ENCODE peak calls at places on chromosomes 16 and 17, in four cellular contexts. One of them, this sample, is unnamed.

GRCh38 chr17:14451729-14452191 is 150.9 kb downstream of the HS3ST3B1 start:
- DNase-seq in GM12878: no peak
- DNase-seq in A549: no peak
- DNase-seq in HepG2: no peak
- DNase-seq in this sample: no peak

GRCh38 chr16:68724797-68725196 is 12.3 kb upstream of the CDH1 start:
- DNase-seq in A549: no peak
- DNase-seq in GM12878: no peak
- DNase-seq in HepG2: no peak
- DNase-seq in this sample: no peak

GRCh38 chr17:62865586-62865985 is 57.5 kb upstream of the MARCHF10 start:
- DNase-seq in HepG2: no peak
- DNase-seq in GM12878: no peak
- DNase-seq in A549: no peak
- DNase-seq in this sample: no peak

GRCh38 chr17:77145635-77146632 is 5.2 kb downstream of the SEC14L1 start:
- DNase-seq in GM12878: peak
- DNase-seq in HepG2: peak
- DNase-seq in A549: no peak
- DNase-seq in this sample: peak

GRCh38 chr17:40576113-40576740 is 11.0 kb upstream of the CCR7 start:
- DNase-seq in GM12878: no peak
- DNase-seq in HepG2: no peak
- DNase-seq in A549: no peak
- DNase-seq in this sample: no peak

GRCh38 chr16:6643083-6643686 is 689.5 kb upstream of the RBFOX1 start:
- DNase-seq in A549: peak
- DNase-seq in GM12878: peak
- DNase-seq in HepG2: peak
- DNase-seq in this sample: peak

GRCh38 chr17:14198575-14198974 is 38.1 kb downstream of the CDRT15 start:
- DNase-seq in HepG2: no peak
- DNase-seq in GM12878: no peak
- DNase-seq in A549: no peak
- DNase-seq in this sample: no peak

GRCh38 chr16:88387941-88388627 is 5.3 kb downstream of the ZNF469 start:
- DNase-seq in A549: peak
- DNase-seq in GM12878: no peak
- DNase-seq in HepG2: peak
- DNase-seq in this sample: no peak

GRCh38 chr16:85699628-85700027 is 10.9 kb upstream of the GINS2 start:
- DNase-seq in HepG2: no peak
- DNase-seq in A549: peak
- DNase-seq in GM12878: no peak
- DNase-seq in this sample: peak

GRCh38 chr17:29617125-29617480 is 5.6 kb downstream of the CORO6 start:
- DNase-seq in GM12878: no peak
- DNase-seq in A549: peak
- DNase-seq in HepG2: peak
- DNase-seq in this sample: peak

GRCh38 chr16:31458073-31458834 is 1.0 kb upstream of the ARMC5 start:
- DNase-seq in HepG2: peak
- DNase-seq in A549: peak
- DNase-seq in GM12878: no peak
- DNase-seq in this sample: peak

GRCh38 chr17:64739316-64740058 is 77.4 kb upstream of the SMURF2 start:
- DNase-seq in HepG2: peak
- DNase-seq in GM12878: no peak
- DNase-seq in A549: no peak
- DNase-seq in this sample: no peak

GRCh38 chr17:38532451-38532850 is 73.3 kb downstream of the SRCIN1 start:
- DNase-seq in GM12878: no peak
- DNase-seq in A549: no peak
- DNase-seq in HepG2: no peak
- DNase-seq in this sample: no peak

GRCh38 chr16:29871822-29872546 is 9.0 kb upstream of the CDIPT start:
- DNase-seq in A549: no peak
- DNase-seq in HepG2: no peak
- DNase-seq in GM12878: no peak
- DNase-seq in this sample: no peak

GRCh38 chr16:3182608-3183444 is 5.2 kb upstream of the OR1F1 start:
- DNase-seq in GM12878: no peak
- DNase-seq in HepG2: peak
- DNase-seq in A549: peak
- DNase-seq in this sample: peak

GRCh38 chr16:81544261-81544660 is 99.7 kb downstream of the CMIP start:
- DNase-seq in A549: no peak
- DNase-seq in GM12878: no peak
- DNase-seq in HepG2: no peak
- DNase-seq in this sample: no peak

GRCh38 chr16:85514601-85515318 is 98.4 kb upstream of the GSE1 start:
- DNase-seq in GM12878: no peak
- DNase-seq in A549: peak
- DNase-seq in HepG2: peak
- DNase-seq in this sample: peak

GRCh38 chr17:142102-142661 is 4.8 kb downstream of the SCGB1C2 start:
- DNase-seq in HepG2: peak
- DNase-seq in GM12878: no peak
- DNase-seq in A549: peak
- DNase-seq in this sample: peak

GRCh38 chr16:75108792-75109731 is 7.5 kb downstream of the LDHD start:
- DNase-seq in HepG2: no peak
- DNase-seq in GM12878: peak
- DNase-seq in A549: peak
- DNase-seq in this sample: no peak

GRCh38 chr17:44767493-44767892 is 8.7 kb downstream of the ADAM11 start:
- DNase-seq in HepG2: no peak
- DNase-seq in GM12878: no peak
- DNase-seq in A549: no peak
- DNase-seq in this sample: no peak

GRCh38 chr17:44765965-44766364 is 7.2 kb downstream of the ADAM11 start:
- DNase-seq in GM12878: no peak
- DNase-seq in HepG2: no peak
- DNase-seq in A549: no peak
- DNase-seq in this sample: no peak

GRCh38 chr17:44769230-44769629 is 10.4 kb downstream of the ADAM11 start:
- DNase-seq in A549: no peak
- DNase-seq in GM12878: no peak
- DNase-seq in HepG2: no peak
- DNase-seq in this sample: no peak

GRCh38 chr17:44768505-44769142 is 9.8 kb downstream of the ADAM11 start:
- DNase-seq in GM12878: no peak
- DNase-seq in HepG2: no peak
- DNase-seq in A549: no peak
- DNase-seq in this sample: no peak

GRCh38 chr17:44766409-44767038 is 7.7 kb downstream of the ADAM11 start:
- DNase-seq in GM12878: no peak
- DNase-seq in HepG2: no peak
- DNase-seq in A549: no peak
- DNase-seq in this sample: no peak
- TF ChIP-seq PBX3 in GM12878: no peak
- TF ChIP-seq PBX3 in HepG2: no peak
- TF ChIP-seq PBX3 in A549: no peak
- TF ChIP-seq PBX3 in this sample: no peak

DNA sequence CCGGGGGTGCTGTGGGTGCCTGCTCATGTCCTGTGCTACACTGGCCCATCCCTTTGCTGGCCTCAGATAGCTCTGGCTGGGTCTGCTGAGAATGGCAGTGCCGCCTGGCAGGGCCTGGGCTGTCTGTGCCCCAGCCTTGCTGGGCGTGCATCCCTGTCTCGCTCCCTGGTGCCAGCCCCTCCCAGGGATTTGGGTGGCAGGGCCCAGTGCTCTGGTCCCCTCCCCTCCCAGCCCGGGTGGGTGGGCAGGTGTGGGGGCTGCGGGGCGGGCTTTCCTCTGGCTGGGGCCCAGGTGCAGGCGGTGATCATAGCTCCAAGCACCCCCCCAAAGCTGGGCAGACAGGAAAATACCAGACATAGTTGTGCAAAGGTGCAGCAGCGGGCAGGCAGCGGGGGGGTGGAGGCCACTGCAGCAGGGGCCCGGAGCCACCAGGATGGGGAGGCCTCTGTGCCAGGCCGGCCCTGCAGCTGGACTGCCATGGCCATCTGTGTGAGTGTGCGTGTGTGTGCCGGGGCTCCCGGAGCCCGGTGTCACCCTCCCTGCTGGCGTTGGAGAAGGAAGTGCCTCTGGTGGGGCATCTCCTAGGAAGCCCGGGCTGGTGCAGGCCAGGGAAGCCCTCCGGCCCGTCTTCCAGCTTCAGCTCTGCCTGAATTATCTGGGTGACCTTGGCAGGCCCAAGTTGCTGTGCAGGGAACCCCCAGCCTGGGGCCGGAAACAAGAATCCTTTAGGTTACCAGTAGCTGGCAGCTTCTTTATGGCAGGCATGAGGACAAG is 7.4 kb downstream of the GLIS2 start:
- DNase-seq in GM12878: no peak
- DNase-seq in A549: no peak
- DNase-seq in HepG2: no peak
- DNase-seq in this sample: no peak
- TF ChIP-seq PBX3 in GM12878: no peak
- TF ChIP-seq PBX3 in A549: no peak
- TF ChIP-seq PBX3 in HepG2: no peak
- TF ChIP-seq PBX3 in this sample: no peak

GRCh38 chr16:54106078-54106477 is 180.5 kb downstream of the IRX3 start:
- DNase-seq in A549: no peak
- DNase-seq in HepG2: peak
- DNase-seq in GM12878: no peak
- DNase-seq in this sample: no peak
- TF ChIP-seq PBX3 in A549: no peak
- TF ChIP-seq PBX3 in HepG2: no peak
- TF ChIP-seq PBX3 in GM12878: no peak
- TF ChIP-seq PBX3 in this sample: no peak

GRCh38 chr17:12664252-12664651 is 1.4 kb upstream of the MYOCD start:
- DNase-seq in A549: no peak
- DNase-seq in HepG2: no peak
- DNase-seq in GM12878: no peak
- DNase-seq in this sample: no peak

GRCh38 chr17:12664894-12665262 is 812 bp upstream of the MYOCD start:
- DNase-seq in HepG2: no peak
- DNase-seq in A549: no peak
- DNase-seq in GM12878: no peak
- DNase-seq in this sample: no peak

DNA sequence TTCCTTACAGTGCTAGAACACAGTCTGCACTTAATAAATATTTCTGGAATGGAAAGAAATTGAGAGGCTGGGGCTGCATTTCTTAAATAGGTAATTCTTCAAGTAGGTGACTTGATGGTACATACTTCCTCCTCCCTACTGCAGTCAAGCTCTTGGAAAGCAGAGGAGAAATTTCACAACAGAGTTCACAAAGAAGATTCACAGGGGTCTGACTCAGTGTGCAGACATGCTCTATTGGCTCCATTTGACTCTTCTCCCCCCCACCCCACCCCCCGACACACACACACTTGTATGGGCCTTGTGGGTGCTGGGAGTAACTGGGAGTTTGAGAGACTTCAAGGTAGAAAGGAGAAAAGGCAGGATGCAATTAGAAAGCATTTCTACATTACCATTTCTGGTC is 6.2 kb upstream of the MYOCD start:
- DNase-seq in HepG2: no peak
- DNase-seq in GM12878: no peak
- DNase-seq in A549: peak
- DNase-seq in this sample: no peak
- TF ChIP-seq PBX3 in HepG2: no peak
- TF ChIP-seq PBX3 in GM12878: no peak
- TF ChIP-seq PBX3 in A549: no peak
- TF ChIP-seq PBX3 in this sample: no peak

GRCh38 chr17:66652840-66653507 is 181.9 kb upstream of the CACNG5 start:
- DNase-seq in A549: no peak
- DNase-seq in HepG2: no peak
- DNase-seq in GM12878: no peak
- DNase-seq in this sample: no peak
- TF ChIP-seq PBX3 in A549: no peak
- TF ChIP-seq PBX3 in HepG2: no peak
- TF ChIP-seq PBX3 in GM12878: no peak
- TF ChIP-seq PBX3 in this sample: no peak

GRCh38 chr17:80968602-80969029 is 23.0 kb upstream of the CHMP6 start:
- DNase-seq in HepG2: no peak
- DNase-seq in GM12878: no peak
- DNase-seq in A549: no peak
- DNase-seq in this sample: peak
- TF ChIP-seq PBX3 in HepG2: no peak
- TF ChIP-seq PBX3 in GM12878: no peak
- TF ChIP-seq PBX3 in A549: peak
- TF ChIP-seq PBX3 in this sample: no peak

DNA sequence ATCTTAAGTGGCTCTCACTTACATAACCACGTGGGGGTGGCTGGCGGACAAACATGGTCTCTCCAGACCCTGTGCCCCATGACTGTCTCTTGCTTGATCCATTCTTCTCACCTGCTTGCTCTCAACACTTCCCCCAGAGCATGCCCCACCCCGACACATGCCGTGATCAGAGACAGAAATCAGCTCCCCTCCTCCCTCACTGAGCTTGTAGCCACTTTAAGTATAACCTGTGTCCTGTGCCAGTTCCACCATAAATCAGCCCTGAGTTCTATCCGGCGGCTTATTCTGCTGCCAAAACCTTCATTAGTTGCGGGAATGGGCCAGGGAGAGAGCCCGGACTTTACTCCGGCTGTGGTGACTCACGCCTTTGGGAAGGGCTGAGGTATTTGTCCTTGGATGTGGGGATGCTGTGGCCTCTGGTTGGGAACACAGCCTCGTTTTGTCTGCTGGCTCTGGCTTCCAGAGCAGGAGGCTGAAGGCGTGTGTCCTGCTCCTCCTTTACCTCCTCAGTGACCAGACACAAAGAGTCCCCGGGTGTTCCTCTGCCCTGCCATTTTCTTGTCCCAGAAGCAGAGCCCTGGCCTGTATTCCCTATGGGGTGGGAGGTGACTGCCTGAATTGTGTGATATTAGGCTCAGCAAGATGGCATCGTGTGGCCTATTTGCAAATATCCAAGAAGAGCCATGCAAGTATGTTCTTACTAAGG is 21.1 kb downstream of the ANKRD40 start:
- DNase-seq in A549: peak
- DNase-seq in HepG2: peak
- DNase-seq in GM12878: no peak
- DNase-seq in this sample: no peak
- TF ChIP-seq PBX3 in A549: peak
- TF ChIP-seq PBX3 in HepG2: no peak
- TF ChIP-seq PBX3 in GM12878: no peak
- TF ChIP-seq PBX3 in this sample: peak

GRCh38 chr17:69434164-69434579 is 19.7 kb downstream of the MAP2K6 start:
- DNase-seq in A549: no peak
- DNase-seq in GM12878: no peak
- DNase-seq in HepG2: no peak
- DNase-seq in this sample: no peak
- TF ChIP-seq PBX3 in A549: no peak
- TF ChIP-seq PBX3 in GM12878: no peak
- TF ChIP-seq PBX3 in HepG2: no peak
- TF ChIP-seq PBX3 in this sample: peak

GRCh38 chr17:45019177-45019711 is 32.2 kb downstream of the DCAKD start:
- DNase-seq in GM12878: no peak
- DNase-seq in A549: peak
- DNase-seq in HepG2: no peak
- DNase-seq in this sample: peak
- TF ChIP-seq PBX3 in GM12878: no peak
- TF ChIP-seq PBX3 in A549: no peak
- TF ChIP-seq PBX3 in HepG2: no peak
- TF ChIP-seq PBX3 in this sample: no peak

This sample was measured in SK-N-SH.